ENCODE peak calls at places on chromosomes 16 and 17, in ten cellular contexts. Y is GM23338, C is left ventricle myocardium inferior, F is tibial nerve, R is stomach, K is mesenchymal stem cell, X is A549, B is mesendoderm, T is transverse colon, I is testis. Z is an unnamed sample.

GRCh38 chr17:72193395-72194106 is 72.7 kb downstream of the SOX9 start:
- DNase-seq in I (no peak), K (no peak), Y (no peak), T (no peak), X (no peak), F (no peak), B (no peak), R (no peak), C (peak), Z (no peak)

GRCh38 chr17:78112508-78113471 is 15.8 kb downstream of the TMC6 start:
- DNase-seq in Y (peak), T (peak), B (peak), F (peak), R (peak), C (peak), K (peak), X (peak), I (peak), Z (peak)

GRCh38 chr17:4631836-4632582 is 9.5 kb downstream of the ALOX15 start:
- DNase-seq in C (no peak), I (no peak), B (peak), T (no peak), K (peak), R (no peak), X (no peak), F (no peak), Y (peak), Z (no peak)

GRCh38 chr17:8002646-8003593 is 505 bp downstream of the GUCY2D start:
- DNase-seq in F (no peak), B (no peak), C (no peak), I (no peak), X (no peak), T (no peak), Y (peak), K (no peak), R (no peak), Z (no peak)

GRCh38 chr16:10599626-10600025 is 19.2 kb upstream of the EMP2 start:
- DNase-seq in F (no peak), B (no peak), K (no peak), R (no peak), C (no peak), X (no peak), I (no peak), T (no peak), Y (no peak), Z (no peak)

GRCh38 chr17:44464037-44464436 is 39.2 kb downstream of the GPATCH8 start:
- DNase-seq in B (no peak), Y (no peak), R (no peak), F (no peak), K (peak), T (no peak), C (no peak), I (no peak), X (no peak), Z (peak)

GRCh38 chr17:35341465-35341992 is 31.9 kb downstream of the SLFN11 start:
- DNase-seq in X (no peak), R (no peak), T (no peak), F (no peak), I (no peak), C (no peak), Y (no peak), B (no peak), K (no peak), Z (no peak)

GRCh38 chr16:88380619-88381018 is 2.1 kb upstream of the ZNF469 start:
- DNase-seq in F (no peak), T (no peak), K (no peak), R (no peak), X (no peak), C (no peak), B (no peak), I (no peak), Y (no peak), Z (no peak)

GRCh38 chr17:79987187-79987889 is 48.3 kb downstream of the TBC1D16 start:
- DNase-seq in C (no peak), X (no peak), Y (peak), I (no peak), R (no peak), F (no peak), T (no peak), B (peak), K (no peak), Z (no peak)

GRCh38 chr17:83196088-83196765 is 116.8 kb downstream of the METRNL start:
- DNase-seq in B (no peak), Y (no peak), R (no peak), X (no peak), F (peak), T (no peak), I (peak), K (no peak), C (peak), Z (no peak)

GRCh38 chr17:62892870-62893338 is 73.1 kb upstream of the TANC2 start:
- DNase-seq in B (peak), C (peak), T (peak), F (no peak), X (peak), I (no peak), K (peak), Y (peak), R (peak), Z (peak)

GRCh38 chr17:8724451-8724850 is 20.2 kb downstream of the CCDC42 start:
- DNase-seq in T (no peak), X (no peak), R (no peak), Y (no peak), C (no peak), I (no peak), B (peak), K (no peak), F (no peak), Z (no peak)

GRCh38 chr16:6682142-6682811 is 650.4 kb upstream of the RBFOX1 start:
- DNase-seq in K (no peak), C (no peak), Y (peak), B (peak), T (peak), R (peak), I (peak), X (peak), F (no peak), Z (peak)

GRCh38 chr17:63853260-63853659 is 10.8 kb upstream of the SMARCD2 start:
- DNase-seq in C (no peak), K (no peak), I (no peak), R (no peak), F (no peak), X (no peak), Y (no peak), B (no peak), T (no peak), Z (no peak)

GRCh38 chr17:50872710-50873424 is 6.7 kb upstream of the TOB1 start:
- DNase-seq in R (peak), T (no peak), F (no peak), K (no peak), Y (no peak), C (no peak), B (no peak), I (no peak), X (no peak), Z (no peak)

GRCh38 chr16:16092925-16093624 is 130.2 kb downstream of the ABCC6 start:
- DNase-seq in C (no peak), F (no peak), X (no peak), T (no peak), B (no peak), I (peak), R (peak), Y (no peak), K (no peak), Z (peak)

GRCh38 chr17:2089021-2089422 is 34.1 kb downstream of the HIC1 start:
- DNase-seq in X (no peak), F (no peak), B (no peak), R (no peak), K (peak), I (no peak), T (no peak), Y (no peak), C (no peak), Z (peak)
- H3K4me3 ChIP-seq in X (no peak), F (peak), B (no peak), R (peak), K (no peak), I (no peak), T (peak), Y (no peak), C (peak), Z (no peak)

DNA sequence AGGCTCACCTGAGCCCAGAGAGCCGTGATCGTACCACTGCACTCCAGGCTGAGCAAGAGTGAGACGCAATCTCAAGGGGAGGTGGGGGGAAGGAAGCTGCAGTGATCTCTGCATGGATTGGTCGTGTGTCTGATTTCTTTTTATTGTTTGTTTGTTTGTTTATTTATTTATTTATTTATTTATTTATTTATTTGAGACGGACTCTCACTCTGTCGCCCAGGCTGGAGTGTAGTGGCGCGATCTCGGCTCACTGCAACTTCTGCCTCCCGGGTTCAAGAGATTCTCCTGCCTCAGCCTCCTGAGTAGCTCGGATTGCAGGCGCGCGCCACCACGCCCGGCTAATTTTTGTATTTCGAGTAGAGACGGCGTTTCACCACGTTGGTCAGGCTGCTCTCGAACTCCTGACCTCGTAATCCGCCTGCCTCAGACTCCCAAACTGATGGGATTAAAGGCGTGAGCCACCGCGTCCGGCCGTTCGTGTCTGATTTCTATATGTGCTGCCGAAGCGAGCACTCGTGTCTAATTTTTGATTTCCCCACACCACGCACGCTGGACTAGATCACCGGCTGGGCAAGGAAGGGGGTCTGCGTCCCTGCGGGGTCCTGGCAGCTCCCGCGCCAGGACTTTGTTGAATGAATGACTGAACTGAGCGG is 448 bp upstream of the TNFRSF12A start:
- DNase-seq in I (no peak), B (no peak), T (no peak), R (no peak), K (no peak), X (no peak), F (no peak), Y (no peak), C (no peak), Z (no peak)
- H3K27ac ChIP-seq in I (no peak), B (no peak), T (peak), R (peak), K (peak), X (peak), F (no peak), Y (no peak), C (peak), Z (peak)

GRCh38 chr17:65387322-65387721 is 174.1 kb downstream of the AXIN2 start:
- DNase-seq in T (no peak), B (no peak), C (no peak), I (no peak), K (no peak), Y (no peak), F (no peak), X (no peak), R (no peak), Z (no peak)

GRCh38 chr17:65389426-65389825 is 172.0 kb downstream of the AXIN2 start:
- DNase-seq in B (no peak), Y (no peak), F (no peak), K (peak), X (no peak), T (no peak), R (no peak), I (no peak), C (no peak), Z (peak)

GRCh38 chr17:65385071-65385470 is 176.4 kb downstream of the AXIN2 start:
- DNase-seq in T (no peak), C (no peak), B (no peak), X (no peak), F (no peak), R (no peak), Y (no peak), I (no peak), K (no peak), Z (no peak)

GRCh38 chr17:65388911-65389310 is 172.5 kb downstream of the AXIN2 start:
- DNase-seq in F (no peak), R (no peak), B (no peak), K (no peak), T (no peak), X (no peak), I (no peak), C (no peak), Y (no peak), Z (no peak)

DNA sequence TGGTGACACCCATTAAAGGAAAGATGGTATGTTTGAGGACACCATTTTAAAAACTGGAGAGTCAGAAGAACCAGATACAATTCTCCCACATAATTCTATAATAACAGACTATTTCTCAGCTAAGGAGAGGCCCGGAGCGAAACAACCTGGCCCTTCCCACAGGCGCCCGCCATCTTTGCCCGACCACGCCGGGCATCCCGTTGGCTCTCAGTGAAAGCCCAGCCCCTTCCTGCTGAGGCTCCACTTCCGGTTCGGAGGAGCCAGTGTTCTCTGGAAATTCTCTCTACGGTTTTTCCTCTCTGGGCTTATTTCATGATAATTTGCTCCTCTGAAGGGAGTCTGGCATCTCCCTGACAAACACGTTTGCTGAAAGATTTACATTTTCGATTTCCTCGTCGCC is 175.7 kb downstream of the AXIN2 start:
- DNase-seq in X (no peak), C (no peak), I (peak), T (no peak), Y (no peak), F (no peak), B (no peak), K (no peak), R (no peak), Z (no peak)
- H3K4me3 ChIP-seq in X (no peak), C (no peak), I (peak), T (no peak), Y (no peak), F (no peak), B (no peak), K (no peak), R (no peak), Z (no peak)

GRCh38 chr17:47205419-47205963 is 3.7 kb upstream of the MYL4 start:
- DNase-seq in X (no peak), K (peak), R (peak), F (peak), I (peak), B (peak), T (peak), C (peak), Y (peak), Z (peak)

GRCh38 chr17:47203984-47204721 is 5.0 kb upstream of the MYL4 start:
- DNase-seq in K (peak), X (no peak), C (no peak), T (no peak), I (no peak), F (no peak), B (no peak), R (no peak), Y (no peak), Z (no peak)

GRCh38 chr17:47201168-47201567 is 8.0 kb upstream of the MYL4 start:
- DNase-seq in Y (no peak), B (no peak), K (no peak), C (no peak), F (no peak), I (no peak), X (no peak), T (no peak), R (no peak), Z (no peak)

GRCh38 chr17:47207143-47208067 is 1.7 kb upstream of the MYL4 start:
- DNase-seq in B (no peak), Y (no peak), T (no peak), I (no peak), K (no peak), R (no peak), F (no peak), X (no peak), C (no peak), Z (no peak)

DNA sequence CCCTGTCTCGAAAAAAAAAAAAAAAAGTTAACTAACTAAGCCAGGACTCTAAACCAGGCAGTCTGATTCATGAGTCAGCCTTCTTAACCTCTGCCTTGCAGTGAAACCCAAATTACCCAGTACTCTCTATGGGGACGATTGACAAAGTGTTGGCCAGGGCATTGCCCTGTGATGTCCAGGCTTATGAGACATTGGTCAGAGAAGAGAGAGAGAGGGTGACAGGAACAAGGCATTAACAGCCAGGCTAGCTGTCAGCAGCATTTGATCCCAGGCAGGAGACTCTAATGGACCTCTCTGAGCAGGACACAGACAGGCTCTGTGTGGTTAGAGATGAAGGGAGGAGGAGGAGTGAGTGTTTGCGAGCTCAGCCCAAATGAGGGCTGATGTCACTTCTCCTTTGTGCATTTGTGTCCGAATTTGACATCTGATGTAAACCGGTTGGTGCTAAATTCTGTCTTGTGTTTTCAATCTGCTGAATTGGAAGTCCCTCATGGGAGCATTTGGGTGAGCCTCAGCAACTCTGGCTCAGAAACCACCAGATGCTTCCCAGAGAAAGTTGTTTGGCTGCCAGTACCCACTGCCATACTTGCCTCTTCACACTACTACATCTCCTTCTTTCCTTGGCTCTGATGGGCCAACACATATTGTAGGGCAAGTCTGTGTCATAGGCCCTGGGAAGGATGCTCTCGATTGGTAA is 4.3 kb upstream of the MYL4 start:
- DNase-seq in Y (no peak), I (no peak), C (peak), B (peak), R (no peak), F (no peak), K (peak), X (no peak), T (no peak), Z (no peak)
- H3K27ac ChIP-seq in Y (no peak), I (peak), C (peak), B (no peak), R (peak), F (peak), K (peak), X (no peak), T (peak), Z (peak)

DNA sequence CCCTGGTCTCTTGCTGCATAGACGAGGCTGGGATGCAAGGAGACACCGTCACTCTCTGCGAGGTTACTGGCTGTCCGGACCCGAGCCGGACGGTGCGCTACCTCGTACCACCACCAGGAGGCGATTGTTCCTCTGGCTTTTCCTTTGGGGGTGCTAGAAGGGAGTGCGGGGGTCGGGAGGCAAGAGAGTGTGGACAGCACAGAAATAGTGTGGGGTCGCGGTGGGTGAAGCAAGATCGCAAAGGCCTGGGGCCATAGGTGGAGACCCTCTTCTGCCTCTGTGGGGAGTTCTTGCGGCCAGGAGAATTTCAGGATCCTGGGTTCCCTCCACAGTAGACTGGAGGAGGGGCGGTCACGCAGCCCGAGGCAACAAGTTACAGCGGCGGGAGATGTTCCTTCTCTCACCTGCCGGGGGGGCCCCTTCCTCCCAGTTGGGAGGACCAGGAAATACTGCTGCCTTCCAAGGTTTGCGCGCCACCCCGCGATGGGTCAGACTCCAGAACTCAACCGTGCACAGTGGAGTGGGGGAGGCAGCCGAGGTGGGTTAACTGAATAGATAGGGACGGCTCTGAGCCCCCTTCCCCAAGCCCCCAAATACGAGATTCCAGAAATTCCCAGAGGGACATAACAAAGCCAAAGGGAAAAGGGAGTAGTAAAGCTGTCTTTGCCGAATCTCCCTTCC is 6.9 kb downstream of the PHOSPHO1 start:
- DNase-seq in C (peak), T (peak), B (peak), K (peak), X (peak), I (peak), F (peak), R (peak), Y (peak), Z (peak)
- H3K4me3 ChIP-seq in C (peak), T (peak), B (no peak), K (peak), X (peak), I (peak), F (peak), R (peak), Y (peak), Z (no peak)

GRCh38 chr16:77557385-77557784 is 122.6 kb upstream of the ADAMTS18 start:
- DNase-seq in R (no peak), T (no peak), I (no peak), B (no peak), C (no peak), X (no peak), K (no peak), Y (no peak), F (no peak), Z (no peak)

GRCh38 chr16:77558786-77559185 is 124.0 kb upstream of the ADAMTS18 start:
- DNase-seq in F (no peak), K (no peak), B (no peak), R (no peak), Y (no peak), T (no peak), C (no peak), X (no peak), I (no peak), Z (no peak)

GRCh38 chr16:77555781-77556180 is 120.9 kb upstream of the ADAMTS18 start:
- DNase-seq in I (no peak), Y (no peak), T (no peak), K (no peak), B (no peak), R (no peak), F (no peak), X (no peak), C (no peak), Z (no peak)

GRCh38 chr16:77555101-77555500 is 120.3 kb upstream of the ADAMTS18 start:
- DNase-seq in T (no peak), R (no peak), I (no peak), F (no peak), B (no peak), C (no peak), K (no peak), Y (no peak), X (no peak), Z (no peak)

DNA sequence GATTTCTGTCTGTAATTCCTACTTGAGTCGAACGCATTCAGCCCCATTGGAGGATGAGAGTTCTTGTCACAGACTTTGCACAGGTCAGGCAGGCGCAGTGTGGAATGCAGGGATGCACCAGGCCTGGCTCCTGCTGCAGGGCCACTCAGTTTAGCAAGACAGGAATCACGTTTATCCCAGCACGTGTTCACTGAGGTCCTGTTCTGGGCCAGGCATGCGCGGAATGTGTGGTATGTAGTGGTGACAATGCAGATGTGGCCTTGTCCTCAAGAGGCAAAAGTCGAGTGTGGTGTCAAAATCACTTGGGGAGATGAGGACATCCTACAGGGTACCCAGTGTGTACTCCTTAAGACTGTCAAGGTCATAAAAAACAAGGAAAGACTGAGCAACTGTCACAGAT is 121.4 kb upstream of the ADAMTS18 start:
- DNase-seq in K (no peak), T (no peak), R (no peak), I (no peak), Y (peak), C (no peak), B (peak), F (no peak), X (no peak), Z (no peak)
- H3K27ac ChIP-seq in K (peak), T (no peak), R (no peak), I (no peak), Y (no peak), C (no peak), B (no peak), F (no peak), X (no peak), Z (no peak)

Z was measured in cardiac muscle cell.